ENCODE peak calls at places on chromosome 19, in ten cellular contexts. R is left cardiac atrium; A is heart right ventricle; N is endothelial cell of umbilical vein; H is stimulated activated CD4-positive, alpha-beta T cell treated with anti-CD3 and anti-CD28 coated beads, Interleukin-12 subunit alpha, Interleukin-12 subunit beta, amount 100 ng/mL, for 24 hours; Q is GDM1; U is NCI-H2081; P is amygdala; O is activated naive CD4-positive, alpha-beta T cell treated with anti-CD3 and anti-CD28 coated beads, Interleukin-2, amount 50 U/mL, for 72 hours; L is progenitor cell of endocrine pancreas. I is an unnamed sample.

GRCh38 chr19:40411125-40411842 is 1.9 kb downstream of the PRX start:
- DNase-seq in R (peak), A (peak), N (no peak), H (no peak), Q (peak), U (no peak), P (no peak), O (no peak), L (no peak), I (no peak)

GRCh38 chr19:2424686-2425621 is 2.4 kb downstream of the TIMM13 start:
- DNase-seq in R (peak), A (peak), N (peak), H (no peak), Q (no peak), U (no peak), P (peak), O (no peak), L (peak), I (no peak)

GRCh38 chr19:28446511-28446910 is 766.4 kb downstream of the UQCRFS1 start:
- DNase-seq in R (no peak), A (no peak), N (no peak), H (no peak), Q (no peak), U (no peak), P (no peak), O (no peak), L (no peak), I (no peak)

GRCh38 chr19:29535984-29536508 is 10.3 kb downstream of the VSTM2B start:
- DNase-seq in R (no peak), A (no peak), N (no peak), H (no peak), Q (no peak), U (no peak), P (no peak), O (peak), L (no peak), I (no peak)

GRCh38 chr19:34241513-34242337 is 12.6 kb upstream of the GARRE1 start:
- DNase-seq in R (no peak), A (no peak), N (no peak), H (no peak), Q (no peak), U (peak), P (no peak), O (no peak), L (peak), I (no peak)

GRCh38 chr19:10835754-10836477 is at the start of gene TMED1:
- DNase-seq in R (peak), A (peak), N (peak), H (peak), Q (peak), U (peak), P (peak), O (peak), L (peak), I (peak)

GRCh38 chr19:45676851-45677263 is 8.8 kb downstream of the GIPR start:
- DNase-seq in R (peak), A (no peak), N (no peak), H (no peak), Q (no peak), U (no peak), P (no peak), O (no peak), L (no peak), I (no peak)

GRCh38 chr19:3979674-3980352 is 5.5 kb downstream of the EEF2 start:
- DNase-seq in R (no peak), A (no peak), N (no peak), H (no peak), Q (no peak), U (no peak), P (no peak), O (no peak), L (no peak), I (no peak)

GRCh38 chr19:33905937-33906577 is 109.4 kb downstream of the KCTD15 start:
- DNase-seq in R (peak), A (peak), N (peak), H (no peak), Q (no peak), U (no peak), P (no peak), O (no peak), L (peak), I (no peak)